ENCODE peak calls at places on chromosomes 12 and 14, in ten cellular contexts. X is stimulated activated CD4-positive, alpha-beta T cell treated with anti-CD3 and anti-CD28 coated beads, Interleukin-1b, Interleukin-23, amount 100 ng/mL, for 4 hours; Z is cardiac muscle cell; R is NCI-H187 treated with DMSO at 0.1 percent for 48 hours; M is DMS153; S is activated T-cell treated with anti-CD3 and anti-CD28 coated beads, Interleukin-2, amount 50 U/mL, for 72 hours; Y is stimulated activated CD8-positive, alpha-beta memory T cell treated with anti-CD3 and anti-CD28 coated beads, Interleukin-2, amount 100 ng/mL, for 48 hours; P is stimulated activated naive CD4-positive, alpha-beta T cell; I is midbrain; E is H54. D is an unnamed sample.

GRCh38 chr14:74941676-74942097 is 13.7 kb downstream of the PGF start:
- DNase-seq in Y (peak; percentile 71), I (peak; percentile 73), S (peak; percentile 77), P (peak; percentile 51), M (no peak), X (peak; percentile 49), Z (no peak), E (no peak), R (no peak), D (peak; percentile 80)

GRCh38 chr14:61076531-61076930 is 95.5 kb downstream of the SLC38A6 start:
- DNase-seq in P (no peak), R (no peak), S (no peak), E (no peak), X (no peak), Z (no peak), M (peak; percentile 85), Y (no peak), I (no peak), D (no peak)

GRCh38 chr12:23753627-23754358 is 195.7 kb downstream of the SOX5 start:
- DNase-seq in Z (no peak), Y (no peak), M (no peak), R (no peak), P (no peak), E (no peak), S (no peak), I (no peak), X (no peak), D (no peak)

GRCh38 chr12:27220057-27220987 is 23.8 kb upstream of the STK38L start:
- DNase-seq in P (no peak), E (no peak), R (no peak), Y (no peak), I (no peak), X (no peak), S (peak; percentile 30), M (no peak), Z (no peak), D (no peak)

GRCh38 chr12:39343665-39344064 is 99.3 kb downstream of the KIF21A start:
- DNase-seq in R (no peak), S (no peak), E (no peak), Y (no peak), X (no peak), I (no peak), M (no peak), P (no peak), Z (no peak), D (no peak)

GRCh38 chr14:36942522-36943245 is 229.7 kb downstream of the SLC25A21 start:
- DNase-seq in Z (no peak), M (no peak), Y (no peak), S (no peak), P (no peak), I (no peak), X (no peak), R (no peak), E (no peak), D (no peak)

GRCh38 chr12:6770094-6770493 is 2.2 kb upstream of the LAG3 start:
- DNase-seq in E (no peak), I (no peak), P (no peak), R (no peak), Y (no peak), Z (no peak), X (no peak), S (no peak), M (no peak), D (no peak)

GRCh38 chr12:28035483-28035882 is 63.0 kb upstream of the PTHLH start:
- DNase-seq in S (no peak), I (no peak), X (no peak), R (no peak), E (no peak), Z (no peak), M (no peak), Y (no peak), P (no peak), D (no peak)

GRCh38 chr14:50725761-50726160 is 57.7 kb upstream of the SAV1 start:
- DNase-seq in X (no peak), E (no peak), I (no peak), Z (no peak), R (no peak), Y (no peak), M (no peak), S (no peak), P (no peak), D (no peak)

GRCh38 chr14:36834293-36834692 is 172.6 kb downstream of the PAX9 start:
- DNase-seq in R (no peak), X (no peak), E (no peak), Y (no peak), I (no peak), Z (no peak), P (no peak), M (no peak), S (no peak), D (no peak)

GRCh38 chr12:121284551-121285390 is 11.7 kb downstream of the CAMKK2 start:
- DNase-seq in R (no peak), Z (no peak), X (no peak), E (no peak), I (no peak), M (no peak), S (no peak), P (no peak), Y (no peak), D (peak; percentile 41)

GRCh38 chr14:35222324-35222723 is 69.9 kb upstream of the PSMA6 start:
- DNase-seq in E (no peak), S (no peak), P (no peak), Y (no peak), X (no peak), Z (no peak), M (no peak), I (no peak), R (no peak), D (no peak)

GRCh38 chr14:54314365-54315134 is 82.3 kb upstream of the CDKN3 start:
- DNase-seq in Z (peak; percentile 39), R (no peak), I (no peak), M (no peak), P (no peak), S (no peak), E (no peak), X (no peak), Y (no peak), D (no peak)

GRCh38 chr12:96177013-96177412 is 17.2 kb upstream of the ELK3 start:
- DNase-seq in Z (no peak), P (no peak), I (no peak), M (no peak), X (peak; percentile 26), S (peak; percentile 87), R (no peak), Y (peak; percentile 56), E (no peak), D (no peak)

GRCh38 chr14:70317969-70318634 is 41.4 kb downstream of the COX16 start:
- DNase-seq in P (no peak), E (peak; percentile 6), I (peak; percentile 71), S (no peak), Z (peak; percentile 71), R (no peak), Y (no peak), M (peak; percentile 34), X (no peak), D (no peak)

GRCh38 chr12:1350055-1350933 is 244.1 kb downstream of the FBXL14 start:
- DNase-seq in S (no peak), E (peak; percentile 61), I (no peak), Y (no peak), M (no peak), X (no peak), R (no peak), Z (no peak), P (no peak), D (no peak)

GRCh38 chr12:6824085-6824800 is 2.6 kb downstream of the GPR162 start:
- DNase-seq in P (no peak), E (no peak), S (no peak), I (no peak), R (no peak), Z (no peak), Y (no peak), X (no peak), M (no peak), D (no peak)

GRCh38 chr12:8996682-8997405 is 7.5 kb downstream of the KLRG1 start:
- DNase-seq in Z (no peak), X (no peak), I (no peak), M (no peak), P (no peak), S (peak; percentile 51), R (no peak), Y (no peak), E (peak; percentile 5), D (no peak)

GRCh38 chr12:14261096-14261495 is 104.4 kb upstream of the ATF7IP start:
- DNase-seq in P (no peak), I (no peak), R (no peak), E (no peak), M (no peak), X (no peak), Z (no peak), Y (no peak), S (no peak), D (no peak)

GRCh38 chr14:74653386-74654138 is 41.5 kb upstream of the LTBP2 start:
- DNase-seq in I (peak; percentile 24), P (no peak), M (no peak), E (no peak), S (no peak), Y (no peak), R (no peak), X (no peak), Z (no peak), D (no peak)

GRCh38 chr14:73741386-73741875 is 27.2 kb upstream of the PNMA1 start:
- DNase-seq in R (no peak), X (peak; percentile 54), S (peak; percentile 83), P (peak; percentile 57), Y (no peak), Z (no peak), M (peak; percentile 45), E (peak; percentile 93), I (no peak), D (peak; percentile 85)

GRCh38 chr14:72893636-72894322 is at the start of gene DPF3:
- DNase-seq in S (peak; percentile 94), M (peak; percentile 58), E (peak; percentile 98), R (peak; percentile 86), Y (peak; percentile 90), P (peak; percentile 75), I (peak; percentile 98), Z (peak; percentile 99), X (peak; percentile 91), D (peak; percentile 98)

GRCh38 chr14:44170554-44170953 is 336.5 kb downstream of the FSCB start:
- DNase-seq in R (no peak), Y (no peak), I (no peak), E (no peak), Z (no peak), M (no peak), P (no peak), X (no peak), S (no peak), D (no peak)

GRCh38 chr12:122399592-122400373 is 22.7 kb downstream of the CLIP1 start:
- DNase-seq in X (peak; percentile 18), E (no peak), P (peak; percentile 45), Z (peak; percentile 86), M (peak; percentile 78), Y (no peak), S (peak; percentile 61), R (no peak), I (peak; percentile 48), D (peak; percentile 65)

GRCh38 chr14:52266782-52267181 is 716 bp upstream of the PTGDR start:
- DNase-seq in Y (no peak), R (no peak), S (no peak), I (no peak), X (no peak), P (no peak), M (no peak), Z (no peak), E (no peak), D (no peak)

GRCh38 chr14:91649930-91650329 is 82.0 kb downstream of the CATSPERB start:
- DNase-seq in X (no peak), Z (peak; percentile 51), M (no peak), E (no peak), P (no peak), S (peak; percentile 4), I (peak; percentile 48), R (no peak), Y (no peak), D (no peak)

GRCh38 chr14:97107070-97107469 is 309.9 kb downstream of the VRK1 start:
- DNase-seq in S (no peak), Y (no peak), M (no peak), I (no peak), E (no peak), X (no peak), R (no peak), Z (no peak), P (no peak), D (no peak)

GRCh38 chr14:21036746-21037145 is 2.1 kb upstream of the RNASE13 start:
- DNase-seq in P (no peak), Y (no peak), S (no peak), R (no peak), M (no peak), E (no peak), Z (no peak), X (no peak), I (no peak), D (no peak)

D was measured in left cardiac atrium.